ENCODE peak calls at places on chromosomes 5 and 9, in six cellular contexts. J, Q, C, S, H and M are unnamed samples.

GRCh38 chr5:61673007-61673735 is 341.1 kb downstream of the ZSWIM6 start:
- DNase-seq in J (peak; percentile 41), Q (no peak), C (no peak), S (peak; percentile 51), H (peak; percentile 7), M (no peak)

GRCh38 chr9:16203735-16204573 is 651.1 kb downstream of the CCDC171 start:
- DNase-seq in J (peak; percentile 22), Q (no peak), C (no peak), S (no peak), H (peak; percentile 11), M (no peak)

GRCh38 chr5:5246736-5247135 is 106.6 kb downstream of the ADAMTS16 start:
- DNase-seq in J (no peak), Q (no peak), C (no peak), S (no peak), H (no peak), M (no peak)

GRCh38 chr9:96501981-96502833 is 52.2 kb downstream of the HABP4 start:
- DNase-seq in J (no peak), Q (no peak), C (no peak), S (no peak), H (no peak), M (no peak)

GRCh38 chr9:95406114-95406513 is 88.6 kb upstream of the FANCC start:
- DNase-seq in J (peak; percentile 51), Q (no peak), C (no peak), S (no peak), H (peak; percentile 38), M (no peak)

GRCh38 chr9:2817987-2818386 is 25.9 kb downstream of the PUM3 start:
- DNase-seq in J (peak; percentile 84), Q (no peak), C (no peak), S (no peak), H (peak; percentile 79), M (peak; percentile 3)

GRCh38 chr9:33813712-33814641 is 3.0 kb upstream of the UBE2R2 start:
- DNase-seq in J (peak; percentile 90), Q (no peak), C (no peak), S (no peak), H (peak; percentile 89), M (no peak)

GRCh38 chr5:140213370-140213983 is 38.5 kb downstream of the CYSTM1 start:
- DNase-seq in J (no peak), Q (no peak), C (no peak), S (no peak), H (no peak), M (no peak)

GRCh38 chr9:122180633-122181032 is 20.9 kb downstream of the MORN5 start:
- DNase-seq in J (peak; percentile 88), Q (no peak), C (no peak), S (no peak), H (peak; percentile 72), M (no peak)

GRCh38 chr5:66080664-66081063 is 63.4 kb upstream of the SREK1 start:
- DNase-seq in J (no peak), Q (no peak), C (no peak), S (no peak), H (no peak), M (no peak)

GRCh38 chr5:150357326-150358260 is at the start of gene TCOF1:
- DNase-seq in J (peak; percentile 91), Q (peak; percentile 91), C (peak; percentile 97), S (peak; percentile 98), H (peak; percentile 95), M (peak; percentile 96)

GRCh38 chr5:80187274-80187673 is 68.6 kb downstream of the SERINC5 start:
- DNase-seq in J (no peak), Q (no peak), C (no peak), S (no peak), H (no peak), M (no peak)

GRCh38 chr5:73418244-73418691 is 30.3 kb downstream of the FOXD1 start:
- DNase-seq in J (no peak), Q (no peak), C (no peak), S (no peak), H (no peak), M (no peak)

GRCh38 chr9:113581865-113582697 is 118.6 kb downstream of the RGS3 start:
- DNase-seq in J (peak; percentile 84), Q (no peak), C (no peak), S (no peak), H (peak; percentile 85), M (peak; percentile 26)

GRCh38 chr5:137144656-137145055 is 354.5 kb downstream of the SPOCK1 start:
- DNase-seq in J (no peak), Q (no peak), C (no peak), S (no peak), H (no peak), M (no peak)
- H4K91ac ChIP-seq in J (no peak overlapping the region), Q (no peak overlapping the region), C (no peak overlapping the region), S (no peak overlapping the region), H (no peak overlapping the region), M (no peak overlapping the region)

GRCh38 chr5:179858586-179859427 is at the start of gene MRNIP:
- DNase-seq in J (peak; percentile 91), Q (peak; percentile 74), C (peak; percentile 94), S (peak; percentile 92), H (peak; percentile 96), M (peak; percentile 98)
- H3K18ac ChIP-seq in J (peak within 1 kb of the TSS; percentile 73), Q (peak within 1 kb of the TSS; percentile 98), C (no peak within 1 kb of the TSS), S (peak within 1 kb of the TSS; percentile 88), H (peak within 1 kb of the TSS; percentile 100), M (peak within 1 kb of the TSS; percentile 68)

DNA sequence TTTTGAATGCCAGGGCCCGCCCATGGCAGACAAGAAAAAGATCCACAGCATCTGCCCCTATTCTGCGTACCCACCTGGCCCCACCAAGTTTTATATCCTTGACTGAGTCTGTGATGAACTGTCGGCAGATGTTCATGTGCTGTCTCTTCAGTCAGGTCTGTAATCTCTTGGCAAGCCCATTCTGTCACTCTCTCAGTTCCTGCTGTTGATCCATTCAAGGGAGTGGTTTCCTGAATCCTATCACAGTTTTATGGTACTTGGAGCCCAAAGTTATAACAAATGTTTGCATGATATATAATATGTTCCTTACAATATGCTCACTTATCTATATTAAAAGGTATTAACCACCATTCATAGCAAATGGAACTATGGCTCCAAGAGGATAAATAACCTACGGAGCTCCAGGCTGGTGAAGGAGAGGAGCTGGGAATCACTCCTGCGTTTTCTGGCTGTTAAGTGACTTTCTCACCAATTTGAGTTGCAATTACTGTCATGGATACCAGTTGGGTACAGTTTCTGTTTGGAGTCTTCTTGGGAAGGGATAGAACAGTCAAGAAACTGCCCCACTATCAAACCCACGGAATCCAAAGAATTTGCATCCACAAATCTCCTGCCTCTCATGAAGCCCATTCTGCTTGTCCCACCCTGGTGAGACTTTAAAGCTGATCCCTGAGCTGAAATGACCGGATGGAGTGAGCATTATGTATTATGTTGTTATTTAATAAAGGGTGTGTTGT is 103.4 kb upstream of the SPRY4 start:
- DNase-seq in J (no peak), Q (no peak), C (no peak), S (no peak), H (no peak), M (no peak)
- H3K4ac ChIP-seq in J (no peak overlapping the region), Q (no peak overlapping the region), C (no peak overlapping the region), S (no peak overlapping the region), H (no peak overlapping the region), M (no peak overlapping the region)

GRCh38 chr5:39058178-39058577 is 16.0 kb downstream of the RICTOR start:
- DNase-seq in J (no peak), Q (no peak), C (no peak), S (no peak), H (no peak), M (no peak)
- H4K91ac ChIP-seq in J (no peak overlapping the region), Q (no peak overlapping the region), C (no peak overlapping the region), S (no peak overlapping the region), H (no peak overlapping the region), M (no peak overlapping the region)

GRCh38 chr9:70514273-70514672 is 99.8 kb upstream of the KLF9 start:
- DNase-seq in J (no peak), Q (no peak), C (no peak), S (no peak), H (no peak), M (no peak)
- H3K18ac ChIP-seq in J (no peak overlapping the region), Q (no peak overlapping the region), C (no peak overlapping the region), S (no peak overlapping the region), H (peak overlapping the region; percentile 3), M (no peak overlapping the region)

GRCh38 chr9:81380504-81380903 is 308.8 kb downstream of the TLE1 start:
- DNase-seq in J (no peak), Q (no peak), C (no peak), S (no peak), H (no peak), M (no peak)

GRCh38 chr9:81379655-81380054 is 309.7 kb downstream of the TLE1 start:
- DNase-seq in J (peak; percentile 55), Q (no peak), C (no peak), S (no peak), H (no peak), M (peak; percentile 35)

GRCh38 chr9:81381694-81382093 is 307.7 kb downstream of the TLE1 start:
- DNase-seq in J (no peak), Q (no peak), C (no peak), S (no peak), H (no peak), M (peak; percentile 60)

GRCh38 chr9:81380960-81381359 is 308.4 kb downstream of the TLE1 start:
- DNase-seq in J (no peak), Q (no peak), C (no peak), S (no peak), H (no peak), M (peak; percentile 74)

DNA sequence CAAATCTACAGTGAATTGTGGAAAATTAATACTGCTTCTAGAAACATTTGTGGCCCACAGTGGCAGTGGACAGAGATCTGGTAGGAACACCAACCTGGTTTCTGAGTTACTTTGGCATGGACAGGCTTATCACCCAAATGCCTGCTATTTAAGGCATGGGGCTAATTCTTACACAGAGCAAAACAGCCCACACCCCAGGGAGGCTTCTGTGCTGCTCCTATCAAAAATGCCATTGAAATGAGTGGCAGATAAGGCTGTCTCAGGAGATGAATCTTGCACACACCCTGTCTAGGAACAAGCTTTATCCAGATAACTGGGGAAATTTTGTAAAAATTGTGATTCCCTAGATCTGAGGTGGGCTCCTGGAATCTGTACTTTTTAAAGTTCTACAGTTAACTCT is 307.1 kb downstream of the TLE1 start:
- DNase-seq in J (no peak), Q (no peak), C (no peak), S (no peak), H (no peak), M (peak; percentile 92)
- H3K4ac ChIP-seq in J (no peak overlapping the region), Q (no peak overlapping the region), C (no peak overlapping the region), S (no peak overlapping the region), H (no peak overlapping the region), M (no peak overlapping the region)